ENCODE peak calls at places on chromosomes 13 and 19, in five cellular contexts. K is K562, Q is SK-N-SH, V is GM12878, W is H1. Z is an unnamed sample.

GRCh38 chr19:37855098-37855497 is 51.3 kb downstream of the WDR87 start:
- DNase-seq in K (no peak), Q (peak; percentile 95), V (no peak), W (no peak), Z (peak; percentile 37)

GRCh38 chr13:20544186-20544914 is 18.7 kb upstream of the CRYL1 start:
- DNase-seq in K (no peak), Q (no peak), V (no peak), W (no peak), Z (no peak)

GRCh38 chr19:2309734-2310362 is 1.9 kb upstream of the LINGO3 start:
- DNase-seq in K (no peak), Q (peak; percentile 79), V (no peak), W (no peak), Z (no peak)

GRCh38 chr13:106318941-106319411 is 216.5 kb downstream of the EFNB2 start:
- DNase-seq in K (no peak), Q (no peak), V (no peak), W (no peak), Z (no peak)

GRCh38 chr19:35211545-35212230 is 16.9 kb downstream of the FAM187B start:
- DNase-seq in K (no peak), Q (no peak), V (no peak), W (no peak), Z (no peak)

GRCh38 chr19:2271516-2272103 is 10.4 kb downstream of the PEAK3 start:
- DNase-seq in K (no peak), Q (no peak), V (no peak), W (no peak), Z (no peak)

GRCh38 chr19:15379996-15380647 is 535 bp upstream of the AKAP8 start:
- DNase-seq in K (peak; percentile 61), Q (no peak), V (no peak), W (peak; percentile 68), Z (no peak)

GRCh38 chr19:55276720-55277430 is 3.0 kb downstream of the HSPBP1 start:
- DNase-seq in K (no peak), Q (no peak), V (no peak), W (no peak), Z (no peak)

GRCh38 chr13:32496574-32497160 is 41.9 kb downstream of the N4BP2L2 start:
- DNase-seq in K (no peak), Q (no peak), V (no peak), W (no peak), Z (no peak)

GRCh38 chr13:79393564-79394249 is 12.3 kb downstream of the RBM26 start:
- DNase-seq in K (no peak), Q (no peak), V (no peak), W (no peak), Z (no peak)

GRCh38 chr19:34180709-34181108 is 8.4 kb downstream of the LSM14A start:
- DNase-seq in K (no peak), Q (peak; percentile 13), V (no peak), W (no peak), Z (no peak)

GRCh38 chr13:31485651-31486051 is 253.7 kb upstream of the RXFP2 start:
- DNase-seq in K (no peak), Q (peak; percentile 23), V (no peak), W (no peak), Z (no peak)

GRCh38 chr19:7729831-7730285 is 2.1 kb downstream of the CLEC4G start:
- DNase-seq in K (no peak), Q (no peak), V (no peak), W (no peak), Z (no peak)

GRCh38 chr13:70613295-70613694 is 505.0 kb upstream of the KLHL1 start:
- DNase-seq in K (no peak), Q (peak; percentile 21), V (no peak), W (no peak), Z (no peak)

GRCh38 chr13:52784591-52785340 is 45.1 kb upstream of the CNMD start:
- DNase-seq in K (no peak), Q (no peak), V (no peak), W (no peak), Z (no peak)

GRCh38 chr13:52783943-52784342 is 44.3 kb upstream of the CNMD start:
- DNase-seq in K (no peak), Q (no peak), V (no peak), W (no peak), Z (no peak)

GRCh38 chr13:52786747-52787146 is 47.1 kb upstream of the CNMD start:
- DNase-seq in K (no peak), Q (no peak), V (no peak), W (no peak), Z (no peak)

GRCh38 chr13:52787212-52787611 is 47.6 kb upstream of the CNMD start:
- DNase-seq in K (no peak), Q (no peak), V (no peak), W (no peak), Z (no peak)

DNA sequence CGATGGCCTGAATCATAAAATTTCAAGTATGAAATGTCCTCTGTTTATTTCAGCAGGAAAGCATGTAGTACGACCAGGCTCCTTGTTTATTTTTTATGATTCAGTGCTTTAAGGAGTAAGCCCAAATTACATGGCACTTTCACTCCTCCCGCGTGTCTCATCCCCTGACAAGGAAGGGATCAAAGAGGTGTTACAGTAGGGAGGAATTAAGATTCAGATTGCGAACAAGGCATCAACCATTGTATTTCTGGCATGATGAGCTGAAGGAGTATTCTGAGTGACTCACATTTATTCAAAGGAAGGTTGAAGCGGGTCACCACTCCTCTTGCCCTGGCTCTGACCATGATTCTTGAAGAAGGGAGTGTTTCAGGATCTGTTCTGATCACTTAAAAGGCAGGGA is 46.1 kb upstream of the CNMD start:
- DNase-seq in K (no peak), Q (no peak), V (no peak), W (no peak), Z (no peak)
- TF ChIP-seq TAF1 in K (no peak), Q (no peak), V (no peak), W (no peak), Z (no peak)

GRCh38 chr19:45526143-45526542 is 18.9 kb downstream of the VASP start:
- DNase-seq in K (peak; percentile 81), Q (peak; percentile 91), V (no peak), W (peak; percentile 61), Z (no peak)
- TF ChIP-seq TAF1 in K (no peak), Q (no peak), V (no peak), W (no peak), Z (no peak)

DNA sequence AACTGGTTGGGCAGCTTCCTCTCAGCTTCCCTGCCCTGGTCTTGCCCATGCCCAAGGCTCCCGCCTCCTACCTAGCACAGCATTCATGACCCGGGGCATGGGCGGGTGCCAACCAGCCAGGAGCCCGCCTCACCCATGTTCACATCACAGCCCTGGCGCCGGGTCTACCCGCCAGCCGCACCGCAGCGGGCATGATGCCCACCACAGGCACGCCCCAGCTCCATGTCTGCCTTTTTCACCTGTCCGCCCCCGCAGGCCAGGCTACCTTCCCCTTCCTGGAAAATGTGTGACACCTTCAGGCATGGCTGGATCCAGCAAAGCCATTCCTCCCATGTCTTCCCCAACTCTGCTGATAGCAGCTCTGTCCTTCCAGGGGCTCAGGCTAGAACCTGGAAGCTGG is 42.1 kb downstream of the PTPRS start:
- DNase-seq in K (no peak), Q (no peak), V (no peak), W (no peak), Z (no peak)
- TF ChIP-seq TAF1 in K (no peak), Q (no peak), V (no peak), W (no peak), Z (no peak)

DNA sequence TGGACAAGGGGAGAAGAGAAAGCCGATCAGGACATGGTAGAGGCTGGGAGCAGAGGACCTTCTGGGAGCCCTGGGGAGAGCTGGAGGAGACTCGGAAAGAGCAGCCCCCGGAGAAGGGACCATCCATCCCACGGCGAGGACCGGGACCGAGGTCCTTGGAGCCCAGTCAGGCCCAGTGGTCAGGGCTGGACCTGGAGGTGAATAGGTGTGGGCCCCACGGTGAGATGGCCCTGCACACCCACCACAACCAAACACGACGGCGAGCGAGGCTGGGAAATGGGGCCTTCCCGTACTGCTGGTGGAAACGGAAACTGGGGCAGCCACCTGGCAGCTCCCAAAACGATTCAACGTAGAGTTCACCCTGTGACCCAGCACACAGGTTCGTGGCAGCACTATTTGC is 3.7 kb upstream of the NTN5 start:
- DNase-seq in K (no peak), Q (no peak), V (no peak), W (no peak), Z (no peak)
- TF ChIP-seq TAF1 in K (no peak), Q (no peak), V (no peak), W (no peak), Z (no peak)

GRCh38 chr13:45851171-45851889 is at the start of gene SIAH3:
- DNase-seq in K (no peak), Q (peak; percentile 52), V (no peak), W (no peak), Z (no peak)

GRCh38 chr13:45849408-45849807 is 2.1 kb downstream of the SIAH3 start:
- DNase-seq in K (no peak), Q (no peak), V (no peak), W (no peak), Z (no peak)

GRCh38 chr13:45850020-45850613 is 1.4 kb downstream of the SIAH3 start:
- DNase-seq in K (no peak), Q (peak; percentile 42), V (no peak), W (no peak), Z (no peak)

GRCh38 chr13:45847554-45848224 is 3.9 kb downstream of the SIAH3 start:
- DNase-seq in K (no peak), Q (no peak), V (no peak), W (no peak), Z (no peak)

DNA sequence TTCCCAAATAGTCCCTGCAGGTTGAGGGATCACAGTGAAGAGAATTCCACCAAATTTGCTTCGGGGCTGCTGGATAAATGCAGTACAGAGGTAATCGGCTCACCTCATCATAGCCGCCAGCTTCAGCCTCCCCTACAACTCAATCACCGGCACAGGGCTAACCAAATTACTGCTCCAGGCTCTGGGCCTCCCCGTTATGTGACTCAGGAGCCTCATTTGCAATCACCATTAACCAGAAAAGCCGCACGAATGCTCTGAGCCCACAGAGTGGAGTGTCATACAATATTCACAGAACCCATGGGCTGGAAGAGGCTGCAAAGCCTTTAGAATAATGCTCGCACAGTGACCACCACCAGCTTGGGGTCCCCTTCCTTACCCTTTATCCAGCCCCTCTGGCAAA is 4.9 kb downstream of the SIAH3 start:
- DNase-seq in K (no peak), Q (no peak), V (no peak), W (no peak), Z (no peak)
- TF ChIP-seq TAF1 in K (no peak), Q (no peak), V (no peak), W (no peak), Z (no peak)

DNA sequence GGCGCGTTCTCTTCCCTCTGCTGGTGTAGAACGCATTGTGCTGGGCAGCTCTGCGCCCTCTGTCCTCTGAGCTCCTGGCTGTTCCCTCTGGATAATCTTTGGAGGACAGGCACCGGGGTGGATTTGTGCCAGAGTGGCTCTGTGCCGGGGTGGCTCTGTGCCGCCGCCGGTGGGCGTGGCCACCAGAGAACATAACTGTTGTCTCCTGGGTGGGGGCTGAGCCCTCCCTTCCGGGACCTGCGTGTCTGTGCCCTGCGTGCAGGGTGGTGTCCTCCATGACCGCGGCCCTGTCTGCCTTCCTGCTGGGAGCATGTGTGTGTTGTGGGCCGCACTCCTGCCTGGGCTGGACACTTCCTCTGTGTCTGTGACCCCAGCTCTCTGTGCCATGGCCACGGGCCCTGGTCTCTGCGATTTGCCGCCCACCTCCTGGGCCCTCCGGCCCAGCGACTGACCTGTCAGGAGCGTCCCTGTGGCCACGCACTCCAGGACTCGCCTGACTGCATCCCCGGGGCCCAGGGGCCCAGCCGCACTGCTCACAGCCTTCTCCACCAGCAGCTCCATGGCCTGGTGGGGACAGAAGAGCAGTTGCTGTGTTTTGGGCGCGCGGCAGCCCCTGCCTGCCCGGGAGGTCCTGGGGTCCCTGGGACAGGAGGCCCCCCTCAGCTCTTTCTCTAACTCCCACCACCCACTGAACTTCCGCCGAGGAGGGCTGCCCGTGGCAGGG is 22.4 kb upstream of the MATK start:
- DNase-seq in K (no peak), Q (no peak), V (no peak), W (no peak), Z (no peak)
- TF ChIP-seq TAF1 in K (no peak), Q (no peak), V (no peak), W (no peak), Z (no peak)

GRCh38 chr19:51082641-51083040 is at the start of gene KLK14:
- DNase-seq in K (no peak), Q (no peak), V (no peak), W (no peak), Z (no peak)
- TF ChIP-seq TAF1 in K (no peak), Q (no peak), V (no peak), W (no peak), Z (no peak)

Z was measured in GM12891.